ENCODE peak calls at places on chromosomes 6 and 20, in nine cellular contexts. One of them, this sample, is unnamed.

GRCh38 chr20:52346797-52347196 is 155.2 kb upstream of the ZFP64 start:
- DNase-seq in CD8-positive, alpha-beta T cell: no peak
- DNase-seq in Calu3: no peak
- DNase-seq in HEK293T: no peak
- DNase-seq in activated T-cell treated with anti-CD3 and anti-CD28 coated beads, Interleukin-2, amount 50 U/mL, for 72 hours: no peak
- DNase-seq in pancreas: no peak
- DNase-seq in amniotic stem cell: no peak
- DNase-seq in endodermal cell: no peak
- DNase-seq in tibial nerve: no peak
- DNase-seq in this sample: no peak

GRCh38 chr6:82348130-82348529 is 15.5 kb upstream of the TPBG start:
- DNase-seq in activated T-cell treated with anti-CD3 and anti-CD28 coated beads, Interleukin-2, amount 50 U/mL, for 72 hours: no peak
- DNase-seq in endodermal cell: peak
- DNase-seq in amniotic stem cell: no peak
- DNase-seq in HEK293T: no peak
- DNase-seq in CD8-positive, alpha-beta T cell: no peak
- DNase-seq in pancreas: no peak
- DNase-seq in Calu3: no peak
- DNase-seq in tibial nerve: no peak
- DNase-seq in this sample: no peak

GRCh38 chr20:45821942-45822341 is 5.2 kb downstream of the TNNC2 start:
- DNase-seq in CD8-positive, alpha-beta T cell: no peak
- DNase-seq in amniotic stem cell: no peak
- DNase-seq in activated T-cell treated with anti-CD3 and anti-CD28 coated beads, Interleukin-2, amount 50 U/mL, for 72 hours: no peak
- DNase-seq in tibial nerve: no peak
- DNase-seq in endodermal cell: no peak
- DNase-seq in HEK293T: no peak
- DNase-seq in Calu3: no peak
- DNase-seq in pancreas: no peak
- DNase-seq in this sample: no peak

GRCh38 chr20:63698739-63699465 is 2.5 kb downstream of the TNFRSF6B start:
- DNase-seq in HEK293T: peak
- DNase-seq in activated T-cell treated with anti-CD3 and anti-CD28 coated beads, Interleukin-2, amount 50 U/mL, for 72 hours: peak
- DNase-seq in endodermal cell: peak
- DNase-seq in amniotic stem cell: peak
- DNase-seq in Calu3: peak
- DNase-seq in pancreas: peak
- DNase-seq in CD8-positive, alpha-beta T cell: no peak
- DNase-seq in tibial nerve: no peak
- DNase-seq in this sample: no peak

GRCh38 chr20:46307139-46307998 is 929 bp downstream of the CDH22 start:
- DNase-seq in amniotic stem cell: no peak
- DNase-seq in CD8-positive, alpha-beta T cell: peak
- DNase-seq in activated T-cell treated with anti-CD3 and anti-CD28 coated beads, Interleukin-2, amount 50 U/mL, for 72 hours: peak
- DNase-seq in Calu3: peak
- DNase-seq in endodermal cell: peak
- DNase-seq in pancreas: peak
- DNase-seq in HEK293T: peak
- DNase-seq in tibial nerve: no peak
- DNase-seq in this sample: peak

GRCh38 chr6:168089186-168090063 is 10.4 kb upstream of the FRMD1 start:
- DNase-seq in Calu3: no peak
- DNase-seq in tibial nerve: no peak
- DNase-seq in activated T-cell treated with anti-CD3 and anti-CD28 coated beads, Interleukin-2, amount 50 U/mL, for 72 hours: no peak
- DNase-seq in endodermal cell: no peak
- DNase-seq in HEK293T: peak
- DNase-seq in CD8-positive, alpha-beta T cell: no peak
- DNase-seq in pancreas: no peak
- DNase-seq in amniotic stem cell: no peak
- DNase-seq in this sample: no peak

GRCh38 chr20:32581839-32582658 is 3.1 kb downstream of the NOL4L start:
- DNase-seq in amniotic stem cell: no peak
- DNase-seq in activated T-cell treated with anti-CD3 and anti-CD28 coated beads, Interleukin-2, amount 50 U/mL, for 72 hours: no peak
- DNase-seq in endodermal cell: no peak
- DNase-seq in pancreas: no peak
- DNase-seq in CD8-positive, alpha-beta T cell: no peak
- DNase-seq in HEK293T: no peak
- DNase-seq in tibial nerve: no peak
- DNase-seq in Calu3: no peak
- DNase-seq in this sample: no peak

GRCh38 chr6:129494099-129494498 is 215.9 kb downstream of the ARHGAP18 start:
- DNase-seq in tibial nerve: no peak
- DNase-seq in Calu3: no peak
- DNase-seq in endodermal cell: no peak
- DNase-seq in CD8-positive, alpha-beta T cell: no peak
- DNase-seq in HEK293T: no peak
- DNase-seq in pancreas: no peak
- DNase-seq in amniotic stem cell: no peak
- DNase-seq in activated T-cell treated with anti-CD3 and anti-CD28 coated beads, Interleukin-2, amount 50 U/mL, for 72 hours: no peak
- DNase-seq in this sample: no peak

GRCh38 chr20:20837574-20838021 is 125.2 kb upstream of the RALGAPA2 start:
- DNase-seq in endodermal cell: peak
- DNase-seq in CD8-positive, alpha-beta T cell: no peak
- DNase-seq in amniotic stem cell: peak
- DNase-seq in HEK293T: peak
- DNase-seq in activated T-cell treated with anti-CD3 and anti-CD28 coated beads, Interleukin-2, amount 50 U/mL, for 72 hours: peak
- DNase-seq in Calu3: peak
- DNase-seq in pancreas: peak
- DNase-seq in tibial nerve: peak
- DNase-seq in this sample: no peak

GRCh38 chr6:97705568-97705967 is 422.6 kb upstream of the MMS22L start:
- DNase-seq in CD8-positive, alpha-beta T cell: no peak
- DNase-seq in amniotic stem cell: no peak
- DNase-seq in endodermal cell: peak
- DNase-seq in HEK293T: peak
- DNase-seq in pancreas: no peak
- DNase-seq in Calu3: no peak
- DNase-seq in activated T-cell treated with anti-CD3 and anti-CD28 coated beads, Interleukin-2, amount 50 U/mL, for 72 hours: no peak
- DNase-seq in tibial nerve: no peak
- DNase-seq in this sample: no peak

GRCh38 chr20:32017711-32018251 is 7.5 kb downstream of the CCM2L start:
- DNase-seq in HEK293T: peak
- DNase-seq in pancreas: peak
- DNase-seq in endodermal cell: peak
- DNase-seq in activated T-cell treated with anti-CD3 and anti-CD28 coated beads, Interleukin-2, amount 50 U/mL, for 72 hours: peak
- DNase-seq in amniotic stem cell: no peak
- DNase-seq in CD8-positive, alpha-beta T cell: peak
- DNase-seq in tibial nerve: no peak
- DNase-seq in Calu3: peak
- DNase-seq in this sample: peak

GRCh38 chr6:35181933-35182612 is 31.7 kb upstream of the SCUBE3 start:
- DNase-seq in HEK293T: no peak
- DNase-seq in activated T-cell treated with anti-CD3 and anti-CD28 coated beads, Interleukin-2, amount 50 U/mL, for 72 hours: no peak
- DNase-seq in amniotic stem cell: no peak
- DNase-seq in tibial nerve: peak
- DNase-seq in pancreas: peak
- DNase-seq in endodermal cell: peak
- DNase-seq in Calu3: peak
- DNase-seq in CD8-positive, alpha-beta T cell: no peak
- DNase-seq in this sample: no peak

GRCh38 chr6:122947355-122947754 is 48.7 kb upstream of the CLVS2 start:
- DNase-seq in amniotic stem cell: no peak
- DNase-seq in endodermal cell: peak
- DNase-seq in Calu3: peak
- DNase-seq in HEK293T: peak
- DNase-seq in pancreas: no peak
- DNase-seq in tibial nerve: no peak
- DNase-seq in activated T-cell treated with anti-CD3 and anti-CD28 coated beads, Interleukin-2, amount 50 U/mL, for 72 hours: no peak
- DNase-seq in CD8-positive, alpha-beta T cell: no peak
- DNase-seq in this sample: no peak

GRCh38 chr20:1841554-1842140 is 53.6 kb upstream of the SIRPA start:
- DNase-seq in activated T-cell treated with anti-CD3 and anti-CD28 coated beads, Interleukin-2, amount 50 U/mL, for 72 hours: no peak
- DNase-seq in tibial nerve: no peak
- DNase-seq in CD8-positive, alpha-beta T cell: no peak
- DNase-seq in amniotic stem cell: no peak
- DNase-seq in Calu3: no peak
- DNase-seq in endodermal cell: no peak
- DNase-seq in pancreas: no peak
- DNase-seq in HEK293T: no peak
- DNase-seq in this sample: no peak

GRCh38 chr20:1210501-1210900 is 7.2 kb downstream of the C20orf202 start:
- DNase-seq in CD8-positive, alpha-beta T cell: no peak
- DNase-seq in Calu3: no peak
- DNase-seq in HEK293T: no peak
- DNase-seq in endodermal cell: no peak
- DNase-seq in amniotic stem cell: no peak
- DNase-seq in activated T-cell treated with anti-CD3 and anti-CD28 coated beads, Interleukin-2, amount 50 U/mL, for 72 hours: no peak
- DNase-seq in tibial nerve: no peak
- DNase-seq in pancreas: no peak
- DNase-seq in this sample: no peak

GRCh38 chr20:51760905-51761544 is 7.2 kb downstream of the ATP9A start:
- DNase-seq in amniotic stem cell: no peak
- DNase-seq in Calu3: peak
- DNase-seq in activated T-cell treated with anti-CD3 and anti-CD28 coated beads, Interleukin-2, amount 50 U/mL, for 72 hours: no peak
- DNase-seq in endodermal cell: peak
- DNase-seq in HEK293T: no peak
- DNase-seq in tibial nerve: no peak
- DNase-seq in CD8-positive, alpha-beta T cell: no peak
- DNase-seq in pancreas: no peak
- DNase-seq in this sample: no peak

GRCh38 chr6:47919875-47920274 is 138.0 kb downstream of the OPN5 start:
- DNase-seq in pancreas: no peak
- DNase-seq in amniotic stem cell: no peak
- DNase-seq in HEK293T: no peak
- DNase-seq in activated T-cell treated with anti-CD3 and anti-CD28 coated beads, Interleukin-2, amount 50 U/mL, for 72 hours: no peak
- DNase-seq in tibial nerve: no peak
- DNase-seq in Calu3: no peak
- DNase-seq in CD8-positive, alpha-beta T cell: no peak
- DNase-seq in endodermal cell: no peak
- DNase-seq in this sample: no peak

GRCh38 chr20:26208296-26209091 is 511.8 kb upstream of the ZNF337 start:
- DNase-seq in endodermal cell: peak
- DNase-seq in amniotic stem cell: no peak
- DNase-seq in HEK293T: peak
- DNase-seq in CD8-positive, alpha-beta T cell: peak
- DNase-seq in tibial nerve: no peak
- DNase-seq in pancreas: peak
- DNase-seq in activated T-cell treated with anti-CD3 and anti-CD28 coated beads, Interleukin-2, amount 50 U/mL, for 72 hours: peak
- DNase-seq in Calu3: no peak
- DNase-seq in this sample: peak

GRCh38 chr6:12331951-12332749 is 42.0 kb downstream of the EDN1 start:
- DNase-seq in endodermal cell: peak
- DNase-seq in pancreas: no peak
- DNase-seq in Calu3: peak
- DNase-seq in HEK293T: no peak
- DNase-seq in activated T-cell treated with anti-CD3 and anti-CD28 coated beads, Interleukin-2, amount 50 U/mL, for 72 hours: no peak
- DNase-seq in CD8-positive, alpha-beta T cell: no peak
- DNase-seq in tibial nerve: no peak
- DNase-seq in amniotic stem cell: no peak
- DNase-seq in this sample: no peak